ENCODE peak calls at places on chromosome 6, in seven cellular contexts. One of them, this sample, is unnamed.

GRCh38 chr6:41940759-41941279 is 789 bp downstream of the CCND3 start:
- DNase-seq in H1: no peak
- DNase-seq in mesendoderm: peak
- DNase-seq in trophoblast cell: no peak
- DNase-seq in IMR-90: peak
- DNase-seq in neuronal stem cell: no peak
- DNase-seq in mesenchymal stem cell: peak
- DNase-seq in this sample: peak

GRCh38 chr6:105949939-105950582 is 136.1 kb upstream of the PRDM1 start:
- DNase-seq in neuronal stem cell: no peak
- DNase-seq in trophoblast cell: no peak
- DNase-seq in mesendoderm: peak
- DNase-seq in mesenchymal stem cell: no peak
- DNase-seq in H1: no peak
- DNase-seq in IMR-90: no peak
- DNase-seq in this sample: peak

GRCh38 chr6:105835373-105835772 is 250.8 kb upstream of the PRDM1 start:
- DNase-seq in neuronal stem cell: peak
- DNase-seq in H1: peak
- DNase-seq in IMR-90: peak
- DNase-seq in mesenchymal stem cell: peak
- DNase-seq in mesendoderm: peak
- DNase-seq in trophoblast cell: no peak
- DNase-seq in this sample: peak

GRCh38 chr6:75151013-75151412 is 54.8 kb downstream of the COL12A1 start:
- DNase-seq in trophoblast cell: no peak
- DNase-seq in neuronal stem cell: no peak
- DNase-seq in H1: no peak
- DNase-seq in mesendoderm: no peak
- DNase-seq in IMR-90: peak
- DNase-seq in mesenchymal stem cell: no peak
- DNase-seq in this sample: no peak

GRCh38 chr6:1771324-1771723 is 161.6 kb downstream of the FOXC1 start:
- DNase-seq in mesendoderm: no peak
- DNase-seq in trophoblast cell: no peak
- DNase-seq in neuronal stem cell: no peak
- DNase-seq in H1: no peak
- DNase-seq in IMR-90: peak
- DNase-seq in mesenchymal stem cell: no peak
- DNase-seq in this sample: no peak

GRCh38 chr6:11462742-11463414 is 74.7 kb upstream of the TMEM170B start:
- DNase-seq in IMR-90: peak
- DNase-seq in trophoblast cell: peak
- DNase-seq in mesendoderm: no peak
- DNase-seq in neuronal stem cell: no peak
- DNase-seq in H1: no peak
- DNase-seq in mesenchymal stem cell: peak
- DNase-seq in this sample: no peak

GRCh38 chr6:90087103-90087833 is 193.0 kb downstream of the GJA10 start:
- DNase-seq in mesenchymal stem cell: peak
- DNase-seq in trophoblast cell: no peak
- DNase-seq in H1: no peak
- DNase-seq in IMR-90: peak
- DNase-seq in neuronal stem cell: no peak
- DNase-seq in mesendoderm: no peak
- DNase-seq in this sample: no peak

GRCh38 chr6:105177521-105177920 is 2.3 kb downstream of the POPDC3 start:
- DNase-seq in IMR-90: no peak
- DNase-seq in mesenchymal stem cell: no peak
- DNase-seq in mesendoderm: no peak
- DNase-seq in neuronal stem cell: no peak
- DNase-seq in H1: no peak
- DNase-seq in trophoblast cell: no peak
- DNase-seq in this sample: no peak

GRCh38 chr6:114580882-114581281 is 238.1 kb upstream of the HS3ST5 start:
- DNase-seq in neuronal stem cell: no peak
- DNase-seq in mesendoderm: no peak
- DNase-seq in trophoblast cell: peak
- DNase-seq in H1: no peak
- DNase-seq in mesenchymal stem cell: no peak
- DNase-seq in IMR-90: no peak
- DNase-seq in this sample: no peak

GRCh38 chr6:150711584-150712501 is 112.2 kb downstream of the PLEKHG1 start:
- DNase-seq in neuronal stem cell: no peak
- DNase-seq in mesenchymal stem cell: no peak
- DNase-seq in trophoblast cell: no peak
- DNase-seq in mesendoderm: no peak
- DNase-seq in IMR-90: no peak
- DNase-seq in H1: no peak
- DNase-seq in this sample: no peak

GRCh38 chr6:168719901-168720300 is 278.9 kb downstream of the SMOC2 start:
- DNase-seq in mesendoderm: no peak
- DNase-seq in mesenchymal stem cell: no peak
- DNase-seq in H1: no peak
- DNase-seq in neuronal stem cell: no peak
- DNase-seq in trophoblast cell: no peak
- DNase-seq in IMR-90: no peak
- DNase-seq in this sample: no peak

GRCh38 chr6:112934433-112935327 is 587.5 kb downstream of the RFPL4B start:
- DNase-seq in mesendoderm: no peak
- DNase-seq in IMR-90: no peak
- DNase-seq in mesenchymal stem cell: no peak
- DNase-seq in neuronal stem cell: no peak
- DNase-seq in trophoblast cell: no peak
- DNase-seq in H1: no peak
- DNase-seq in this sample: no peak

GRCh38 chr6:12001004-12001705 is 11.0 kb upstream of the HIVEP1 start:
- DNase-seq in mesendoderm: no peak
- DNase-seq in trophoblast cell: no peak
- DNase-seq in IMR-90: no peak
- DNase-seq in neuronal stem cell: no peak
- DNase-seq in H1: no peak
- DNase-seq in mesenchymal stem cell: no peak
- DNase-seq in this sample: no peak

GRCh38 chr6:38587766-38588362 is 51.9 kb downstream of the BTBD9 start:
- DNase-seq in H1: no peak
- DNase-seq in mesenchymal stem cell: no peak
- DNase-seq in IMR-90: peak
- DNase-seq in trophoblast cell: peak
- DNase-seq in mesendoderm: no peak
- DNase-seq in neuronal stem cell: no peak
- DNase-seq in this sample: no peak

GRCh38 chr6:33641144-33641543 is 20.0 kb downstream of the ITPR3 start:
- DNase-seq in IMR-90: no peak
- DNase-seq in trophoblast cell: no peak
- DNase-seq in neuronal stem cell: no peak
- DNase-seq in mesenchymal stem cell: no peak
- DNase-seq in mesendoderm: no peak
- DNase-seq in H1: no peak
- DNase-seq in this sample: peak

GRCh38 chr6:1665214-1665613 is 55.5 kb downstream of the FOXC1 start:
- DNase-seq in IMR-90: no peak
- DNase-seq in trophoblast cell: no peak
- DNase-seq in mesenchymal stem cell: no peak
- DNase-seq in mesendoderm: no peak
- DNase-seq in neuronal stem cell: no peak
- DNase-seq in H1: no peak
- DNase-seq in this sample: no peak

GRCh38 chr6:132490478-132491204 is 22.3 kb downstream of the STX7 start:
- DNase-seq in H1: no peak
- DNase-seq in mesenchymal stem cell: no peak
- DNase-seq in neuronal stem cell: no peak
- DNase-seq in mesendoderm: no peak
- DNase-seq in trophoblast cell: no peak
- DNase-seq in IMR-90: no peak
- DNase-seq in this sample: no peak

GRCh38 chr6:118325220-118325860 is 222.8 kb upstream of the PLN start:
- DNase-seq in IMR-90: peak
- DNase-seq in mesendoderm: no peak
- DNase-seq in trophoblast cell: no peak
- DNase-seq in H1: no peak
- DNase-seq in mesenchymal stem cell: peak
- DNase-seq in neuronal stem cell: no peak
- DNase-seq in this sample: no peak

GRCh38 chr6:6811151-6812002 is 222.9 kb downstream of the LY86 start:
- DNase-seq in mesendoderm: peak
- DNase-seq in mesenchymal stem cell: peak
- DNase-seq in H1: peak
- DNase-seq in neuronal stem cell: no peak
- DNase-seq in IMR-90: peak
- DNase-seq in trophoblast cell: no peak
- DNase-seq in this sample: peak

GRCh38 chr6:3871939-3872338 is 22.8 kb downstream of the FAM50B start:
- DNase-seq in mesenchymal stem cell: no peak
- DNase-seq in H1: no peak
- DNase-seq in mesendoderm: no peak
- DNase-seq in neuronal stem cell: no peak
- DNase-seq in trophoblast cell: no peak
- DNase-seq in IMR-90: no peak
- DNase-seq in this sample: no peak

GRCh38 chr6:144075884-144076283 is 19.5 kb downstream of the SF3B5 start:
- DNase-seq in trophoblast cell: no peak
- DNase-seq in IMR-90: no peak
- DNase-seq in mesendoderm: no peak
- DNase-seq in mesenchymal stem cell: no peak
- DNase-seq in neuronal stem cell: no peak
- DNase-seq in H1: no peak
- DNase-seq in this sample: no peak

DNA sequence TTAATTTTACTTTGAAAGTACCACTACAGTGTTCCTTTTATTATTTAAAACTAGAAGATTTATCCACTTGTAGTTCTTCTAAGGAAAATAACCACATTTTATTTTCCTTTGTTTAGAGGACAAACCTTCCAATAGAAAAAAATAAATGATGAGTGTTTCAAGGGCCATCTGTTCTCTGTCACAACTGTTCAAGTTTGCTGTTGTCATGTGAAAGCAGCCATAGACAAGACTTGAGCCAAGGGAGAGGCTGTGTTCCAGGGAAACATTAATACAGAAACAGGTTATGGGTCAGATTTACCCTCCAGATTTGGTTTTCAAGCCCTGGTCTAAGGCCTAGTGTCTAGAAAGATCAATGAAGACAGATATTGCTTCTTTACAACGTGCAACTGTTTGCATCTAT is 463.6 kb downstream of the C6orf118 start:
- DNase-seq in mesendoderm: no peak
- DNase-seq in IMR-90: no peak
- DNase-seq in H1: no peak
- DNase-seq in trophoblast cell: no peak
- DNase-seq in neuronal stem cell: no peak
- DNase-seq in mesenchymal stem cell: no peak
- DNase-seq in this sample: no peak
- H2BK5ac ChIP-seq in mesendoderm: no peak
- H2BK5ac ChIP-seq in IMR-90: no peak
- H2BK5ac ChIP-seq in H1: no peak
- H2BK5ac ChIP-seq in trophoblast cell: no peak
- H2BK5ac ChIP-seq in neuronal stem cell: no peak
- H2BK5ac ChIP-seq in mesenchymal stem cell: no peak
- H2BK5ac ChIP-seq in this sample: no peak

GRCh38 chr6:25279748-25280616 is 808 bp downstream of the CARMIL1 start:
- DNase-seq in trophoblast cell: no peak
- DNase-seq in IMR-90: no peak
- DNase-seq in mesenchymal stem cell: peak
- DNase-seq in neuronal stem cell: peak
- DNase-seq in H1: peak
- DNase-seq in mesendoderm: peak
- DNase-seq in this sample: peak
- H3K9ac ChIP-seq in trophoblast cell: peak
- H3K9ac ChIP-seq in IMR-90: peak
- H3K9ac ChIP-seq in mesenchymal stem cell: peak
- H3K9ac ChIP-seq in neuronal stem cell: peak
- H3K9ac ChIP-seq in H1: peak
- H3K9ac ChIP-seq in mesendoderm: peak
- H3K9ac ChIP-seq in this sample: peak

GRCh38 chr6:158225767-158226166 is 57.6 kb downstream of the GTF2H5 start:
- DNase-seq in IMR-90: no peak
- DNase-seq in trophoblast cell: no peak
- DNase-seq in mesenchymal stem cell: no peak
- DNase-seq in H1: no peak
- DNase-seq in mesendoderm: no peak
- DNase-seq in neuronal stem cell: no peak
- DNase-seq in this sample: no peak
- H3K4me2 ChIP-seq in IMR-90: no peak
- H3K4me2 ChIP-seq in trophoblast cell: no peak
- H3K4me2 ChIP-seq in mesenchymal stem cell: no peak
- H3K4me2 ChIP-seq in H1: no peak
- H3K4me2 ChIP-seq in mesendoderm: no peak
- H3K4me2 ChIP-seq in neuronal stem cell: no peak
- H3K4me2 ChIP-seq in this sample: no peak

DNA sequence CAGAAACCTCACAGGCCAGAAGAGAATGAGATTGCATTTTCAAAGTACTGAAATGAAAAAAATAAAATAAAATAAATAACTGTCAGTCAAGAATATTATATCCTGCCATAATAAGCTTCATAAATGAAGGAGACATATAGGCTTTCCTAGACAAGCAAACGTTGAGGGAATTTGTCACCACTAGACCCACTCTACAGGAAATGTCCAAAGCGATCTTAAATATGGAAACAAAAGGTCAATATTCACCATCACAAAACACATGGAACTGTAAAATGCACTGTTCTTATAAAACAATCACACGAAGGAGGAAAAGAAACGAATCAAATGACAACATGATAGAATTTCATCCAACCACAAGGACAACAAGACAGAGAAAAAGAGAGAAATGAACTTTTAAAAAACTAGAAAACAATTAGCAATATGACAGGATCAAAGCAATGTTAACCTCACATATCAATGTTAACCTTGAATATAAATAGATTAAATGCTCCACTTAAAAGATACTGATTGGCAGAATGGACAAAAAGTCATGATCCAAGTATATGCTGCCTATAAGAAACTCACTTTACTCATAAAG is 218.7 kb upstream of the TAB2 start:
- DNase-seq in H1: no peak
- DNase-seq in mesenchymal stem cell: no peak
- DNase-seq in mesendoderm: no peak
- DNase-seq in IMR-90: no peak
- DNase-seq in trophoblast cell: no peak
- DNase-seq in neuronal stem cell: no peak
- DNase-seq in this sample: no peak
- H2BK5ac ChIP-seq in H1: no peak
- H2BK5ac ChIP-seq in mesenchymal stem cell: no peak
- H2BK5ac ChIP-seq in mesendoderm: no peak
- H2BK5ac ChIP-seq in IMR-90: no peak
- H2BK5ac ChIP-seq in trophoblast cell: no peak
- H2BK5ac ChIP-seq in neuronal stem cell: no peak
- H2BK5ac ChIP-seq in this sample: no peak